ENCODE peak calls at places on chromosomes 2 and 18, in seven cellular contexts. One of them, this sample, is unnamed.

GRCh38 chr18:9661564-9661963 is 46.5 kb upstream of the RAB31 start:
- DNase-seq in type B pancreatic cell: no peak
- DNase-seq in activated naive CD4-positive, alpha-beta T cell: no peak
- DNase-seq in WTC11: no peak
- DNase-seq in HuH-7.5: no peak
- DNase-seq in SW480: no peak
- DNase-seq in BE2C: no peak
- DNase-seq in this sample: no peak

GRCh38 chr2:6977095-6977777 is 60.0 kb downstream of the RNF144A start:
- DNase-seq in type B pancreatic cell: no peak
- DNase-seq in activated naive CD4-positive, alpha-beta T cell: no peak
- DNase-seq in WTC11: no peak
- DNase-seq in HuH-7.5: no peak
- DNase-seq in SW480: no peak
- DNase-seq in BE2C: no peak
- DNase-seq in this sample: no peak

GRCh38 chr2:46173030-46173429 is 124.2 kb upstream of the EPAS1 start:
- DNase-seq in type B pancreatic cell: no peak
- DNase-seq in activated naive CD4-positive, alpha-beta T cell: no peak
- DNase-seq in WTC11: no peak
- DNase-seq in HuH-7.5: no peak
- DNase-seq in SW480: no peak
- DNase-seq in BE2C: no peak
- DNase-seq in this sample: no peak

GRCh38 chr2:237304763-237305514 is 109.0 kb downstream of the COL6A3 start:
- DNase-seq in type B pancreatic cell: no peak
- DNase-seq in activated naive CD4-positive, alpha-beta T cell: no peak
- DNase-seq in WTC11: no peak
- DNase-seq in HuH-7.5: no peak
- DNase-seq in SW480: peak
- DNase-seq in BE2C: no peak
- DNase-seq in this sample: no peak

GRCh38 chr2:74584088-74584645 is 29.6 kb downstream of the DOK1 start:
- DNase-seq in type B pancreatic cell: no peak
- DNase-seq in activated naive CD4-positive, alpha-beta T cell: no peak
- DNase-seq in WTC11: no peak
- DNase-seq in HuH-7.5: no peak
- DNase-seq in SW480: no peak
- DNase-seq in BE2C: no peak
- DNase-seq in this sample: peak

GRCh38 chr2:122851972-122852531 is 1096.6 kb downstream of the TSN start:
- DNase-seq in type B pancreatic cell: no peak
- DNase-seq in activated naive CD4-positive, alpha-beta T cell: no peak
- DNase-seq in WTC11: no peak
- DNase-seq in HuH-7.5: no peak
- DNase-seq in SW480: no peak
- DNase-seq in BE2C: no peak
- DNase-seq in this sample: no peak

GRCh38 chr2:216316743-216317142 is 55.5 kb downstream of the MARCHF4 start:
- DNase-seq in type B pancreatic cell: no peak
- DNase-seq in activated naive CD4-positive, alpha-beta T cell: no peak
- DNase-seq in WTC11: no peak
- DNase-seq in HuH-7.5: no peak
- DNase-seq in SW480: no peak
- DNase-seq in BE2C: no peak
- DNase-seq in this sample: no peak

GRCh38 chr2:85994421-85994777 is 105.6 kb upstream of the ST3GAL5 start:
- DNase-seq in type B pancreatic cell: no peak
- DNase-seq in activated naive CD4-positive, alpha-beta T cell: no peak
- DNase-seq in WTC11: no peak
- DNase-seq in HuH-7.5: no peak
- DNase-seq in SW480: no peak
- DNase-seq in BE2C: no peak
- DNase-seq in this sample: no peak

GRCh38 chr18:27996792-27997191 is 180.1 kb downstream of the CDH2 start:
- DNase-seq in type B pancreatic cell: no peak
- DNase-seq in activated naive CD4-positive, alpha-beta T cell: no peak
- DNase-seq in WTC11: no peak
- DNase-seq in HuH-7.5: no peak
- DNase-seq in SW480: no peak
- DNase-seq in BE2C: no peak
- DNase-seq in this sample: no peak

GRCh38 chr2:100632759-100633158 is 70.0 kb downstream of the PDCL3 start:
- DNase-seq in type B pancreatic cell: no peak
- DNase-seq in activated naive CD4-positive, alpha-beta T cell: no peak
- DNase-seq in WTC11: no peak
- DNase-seq in HuH-7.5: no peak
- DNase-seq in SW480: no peak
- DNase-seq in BE2C: no peak
- DNase-seq in this sample: no peak

GRCh38 chr18:24104486-24104885 is 34.4 kb upstream of the CABYR start:
- DNase-seq in type B pancreatic cell: no peak
- DNase-seq in activated naive CD4-positive, alpha-beta T cell: no peak
- DNase-seq in WTC11: no peak
- DNase-seq in HuH-7.5: no peak
- DNase-seq in SW480: no peak
- DNase-seq in BE2C: no peak
- DNase-seq in this sample: no peak

GRCh38 chr2:144162652-144163051 is 357.3 kb downstream of the ZEB2 start:
- DNase-seq in type B pancreatic cell: no peak
- DNase-seq in activated naive CD4-positive, alpha-beta T cell: no peak
- DNase-seq in WTC11: peak
- DNase-seq in HuH-7.5: no peak
- DNase-seq in SW480: peak
- DNase-seq in BE2C: no peak
- DNase-seq in this sample: peak

GRCh38 chr2:189566046-189566445 is 14.5 kb downstream of the SLC40A1 start:
- DNase-seq in type B pancreatic cell: no peak
- DNase-seq in activated naive CD4-positive, alpha-beta T cell: no peak
- DNase-seq in WTC11: no peak
- DNase-seq in HuH-7.5: no peak
- DNase-seq in SW480: no peak
- DNase-seq in BE2C: no peak
- DNase-seq in this sample: no peak

GRCh38 chr2:130806370-130806769 is 30.3 kb upstream of the ARHGEF4 start:
- DNase-seq in type B pancreatic cell: peak
- DNase-seq in activated naive CD4-positive, alpha-beta T cell: no peak
- DNase-seq in WTC11: no peak
- DNase-seq in HuH-7.5: no peak
- DNase-seq in SW480: no peak
- DNase-seq in BE2C: no peak
- DNase-seq in this sample: no peak

GRCh38 chr2:240604939-240605716 is 18.6 kb downstream of the CAPN10 start:
- DNase-seq in type B pancreatic cell: no peak
- DNase-seq in activated naive CD4-positive, alpha-beta T cell: no peak
- DNase-seq in WTC11: no peak
- DNase-seq in HuH-7.5: peak
- DNase-seq in SW480: peak
- DNase-seq in BE2C: peak
- DNase-seq in this sample: no peak

GRCh38 chr2:219289537-219290361 is 10.6 kb downstream of the DNAJB2 start:
- DNase-seq in type B pancreatic cell: no peak
- DNase-seq in activated naive CD4-positive, alpha-beta T cell: no peak
- DNase-seq in WTC11: no peak
- DNase-seq in HuH-7.5: peak
- DNase-seq in SW480: no peak
- DNase-seq in BE2C: peak
- DNase-seq in this sample: no peak

GRCh38 chr2:12155308-12156061 is 409.1 kb downstream of the LPIN1 start:
- DNase-seq in type B pancreatic cell: no peak
- DNase-seq in activated naive CD4-positive, alpha-beta T cell: no peak
- DNase-seq in WTC11: no peak
- DNase-seq in HuH-7.5: no peak
- DNase-seq in SW480: peak
- DNase-seq in BE2C: no peak
- DNase-seq in this sample: no peak

GRCh38 chr2:128416366-128416765 is 97.7 kb upstream of the HS6ST1 start:
- DNase-seq in type B pancreatic cell: peak
- DNase-seq in activated naive CD4-positive, alpha-beta T cell: no peak
- DNase-seq in WTC11: no peak
- DNase-seq in HuH-7.5: no peak
- DNase-seq in SW480: no peak
- DNase-seq in BE2C: peak
- DNase-seq in this sample: no peak

GRCh38 chr2:128686498-128686861 is 367.8 kb upstream of the HS6ST1 start:
- DNase-seq in type B pancreatic cell: no peak
- DNase-seq in activated naive CD4-positive, alpha-beta T cell: no peak
- DNase-seq in WTC11: no peak
- DNase-seq in HuH-7.5: no peak
- DNase-seq in SW480: no peak
- DNase-seq in BE2C: no peak
- DNase-seq in this sample: no peak

GRCh38 chr18:3037423-3037915 is 24.5 kb upstream of the LPIN2 start:
- DNase-seq in type B pancreatic cell: peak
- DNase-seq in activated naive CD4-positive, alpha-beta T cell: no peak
- DNase-seq in WTC11: no peak
- DNase-seq in HuH-7.5: peak
- DNase-seq in SW480: peak
- DNase-seq in BE2C: no peak
- DNase-seq in this sample: peak

GRCh38 chr2:238700122-238700457 is 147.8 kb upstream of the TWIST2 start:
- DNase-seq in type B pancreatic cell: no peak
- DNase-seq in activated naive CD4-positive, alpha-beta T cell: no peak
- DNase-seq in WTC11: no peak
- DNase-seq in HuH-7.5: no peak
- DNase-seq in SW480: no peak
- DNase-seq in BE2C: no peak
- DNase-seq in this sample: no peak

GRCh38 chr2:36963106-36963505 is 3.2 kb downstream of the STRN start:
- DNase-seq in type B pancreatic cell: no peak
- DNase-seq in activated naive CD4-positive, alpha-beta T cell: no peak
- DNase-seq in WTC11: no peak
- DNase-seq in HuH-7.5: no peak
- DNase-seq in SW480: no peak
- DNase-seq in BE2C: no peak
- DNase-seq in this sample: no peak

GRCh38 chr2:42336361-42336965 is 24.6 kb downstream of the COX7A2L start:
- DNase-seq in type B pancreatic cell: no peak
- DNase-seq in activated naive CD4-positive, alpha-beta T cell: no peak
- DNase-seq in WTC11: no peak
- DNase-seq in HuH-7.5: no peak
- DNase-seq in SW480: no peak
- DNase-seq in BE2C: no peak
- DNase-seq in this sample: no peak

GRCh38 chr2:234916674-234917073 is 35.1 kb upstream of the SH3BP4 start:
- DNase-seq in type B pancreatic cell: no peak
- DNase-seq in activated naive CD4-positive, alpha-beta T cell: no peak
- DNase-seq in WTC11: no peak
- DNase-seq in HuH-7.5: no peak
- DNase-seq in SW480: no peak
- DNase-seq in BE2C: no peak
- DNase-seq in this sample: no peak

GRCh38 chr18:22705328-22705727 is 227.8 kb upstream of the RBBP8 start:
- DNase-seq in type B pancreatic cell: no peak
- DNase-seq in activated naive CD4-positive, alpha-beta T cell: no peak
- DNase-seq in WTC11: no peak
- DNase-seq in HuH-7.5: no peak
- DNase-seq in SW480: no peak
- DNase-seq in BE2C: no peak
- DNase-seq in this sample: no peak

GRCh38 chr2:229719926-229720652 is 5.7 kb upstream of the DNER start:
- DNase-seq in type B pancreatic cell: no peak
- DNase-seq in activated naive CD4-positive, alpha-beta T cell: no peak
- DNase-seq in WTC11: no peak
- DNase-seq in HuH-7.5: no peak
- DNase-seq in SW480: peak
- DNase-seq in BE2C: no peak
- DNase-seq in this sample: no peak

GRCh38 chr2:37149626-37150322 is 7.0 kb downstream of the EIF2AK2 start:
- DNase-seq in type B pancreatic cell: no peak
- DNase-seq in activated naive CD4-positive, alpha-beta T cell: no peak
- DNase-seq in WTC11: no peak
- DNase-seq in HuH-7.5: no peak
- DNase-seq in SW480: no peak
- DNase-seq in BE2C: no peak
- DNase-seq in this sample: no peak

GRCh38 chr2:233981574-233982420 is 64.6 kb downstream of the TRPM8 start:
- DNase-seq in type B pancreatic cell: no peak
- DNase-seq in activated naive CD4-positive, alpha-beta T cell: no peak
- DNase-seq in WTC11: no peak
- DNase-seq in HuH-7.5: peak
- DNase-seq in SW480: peak
- DNase-seq in BE2C: no peak
- DNase-seq in this sample: no peak

GRCh38 chr2:204177977-204178522 is 241.5 kb downstream of the ICOS start:
- DNase-seq in type B pancreatic cell: no peak
- DNase-seq in activated naive CD4-positive, alpha-beta T cell: peak
- DNase-seq in WTC11: peak
- DNase-seq in HuH-7.5: peak
- DNase-seq in SW480: peak
- DNase-seq in BE2C: peak
- DNase-seq in this sample: peak

GRCh38 chr2:85089464-85090072 is 43.6 kb upstream of the TCF7L1 start:
- DNase-seq in type B pancreatic cell: no peak
- DNase-seq in activated naive CD4-positive, alpha-beta T cell: no peak
- DNase-seq in WTC11: peak
- DNase-seq in HuH-7.5: no peak
- DNase-seq in SW480: no peak
- DNase-seq in BE2C: no peak
- DNase-seq in this sample: no peak

GRCh38 chr18:74496508-74497307 is 545 bp downstream of the CNDP2 start:
- DNase-seq in type B pancreatic cell: no peak
- DNase-seq in activated naive CD4-positive, alpha-beta T cell: peak
- DNase-seq in WTC11: peak
- DNase-seq in HuH-7.5: peak
- DNase-seq in SW480: peak
- DNase-seq in BE2C: peak
- DNase-seq in this sample: peak